ENCODE peak calls at places on chromosome 7, in four cellular contexts. Y is A549, T is spleen, S is right lobe of liver. D is an unnamed sample.

GRCh38 chr7:75905785-75906604 is 9.0 kb upstream of the POR start:
- DNase-seq in T (peak; percentile 81), Y (peak; percentile 87), S (peak; percentile 95), D (peak; percentile 81)

GRCh38 chr7:107948645-107949442 is 54.1 kb downstream of the LAMB1 start:
- DNase-seq in S (no peak), Y (peak; percentile 76), T (no peak), D (no peak)

GRCh38 chr7:91759205-91759863 is 121.2 kb downstream of the MTERF1 start:
- DNase-seq in S (no peak), Y (peak; percentile 65), T (no peak), D (no peak)

GRCh38 chr7:41339913-41340676 is 362.8 kb downstream of the INHBA start:
- DNase-seq in Y (no peak), S (peak; percentile 60), T (no peak), D (no peak)

GRCh38 chr7:128863433-128863989 is 855 bp downstream of the ATP6V1F start:
- DNase-seq in T (no peak), Y (peak; percentile 76), S (no peak), D (no peak)

GRCh38 chr7:135512135-135512887 is 2.4 kb upstream of the CNOT4 start:
- DNase-seq in T (no peak), Y (peak; percentile 90), S (no peak), D (no peak)

GRCh38 chr7:19707240-19707639 is 1.6 kb downstream of the POLR1F start:
- DNase-seq in S (no peak), T (no peak), Y (no peak), D (no peak)

GRCh38 chr7:125563964-125564529 is 634.4 kb upstream of the POT1 start:
- DNase-seq in Y (no peak), T (peak; percentile 41), S (no peak), D (no peak)

GRCh38 chr7:135853499-135853898 is 104.9 kb upstream of the FAM180A start:
- DNase-seq in Y (peak; percentile 37), T (no peak), S (no peak), D (no peak)

GRCh38 chr7:121099572-121099971 is 111.1 kb downstream of the CPED1 start:
- DNase-seq in Y (no peak), S (no peak), T (no peak), D (no peak)

GRCh38 chr7:95527033-95527775 is 41.5 kb downstream of the ASB4 start:
- DNase-seq in Y (peak; percentile 75), S (peak; percentile 65), T (peak; percentile 61), D (no peak)

GRCh38 chr7:144786079-144786478 is 49.8 kb downstream of the TPK1 start:
- DNase-seq in S (no peak), Y (no peak), T (no peak), D (no peak)

GRCh38 chr7:103011650-103012049 is 62.9 kb downstream of the FBXL13 start:
- DNase-seq in Y (no peak), T (no peak), S (no peak), D (no peak)

GRCh38 chr7:47482013-47482761 is 99.7 kb downstream of the TNS3 start:
- DNase-seq in Y (no peak), S (no peak), T (peak; percentile 37), D (no peak)

GRCh38 chr7:48173983-48174382 is 2.7 kb downstream of the ABCA13 start:
- DNase-seq in T (no peak), Y (no peak), S (no peak), D (no peak)

GRCh38 chr7:45575501-45576248 is 1.5 kb downstream of the ADCY1 start:
- DNase-seq in Y (no peak), T (peak; percentile 68), S (no peak), D (no peak)
- TF ChIP-seq POLR2A in Y (no peak), T (no peak), S (no peak), D (no peak)

DNA sequence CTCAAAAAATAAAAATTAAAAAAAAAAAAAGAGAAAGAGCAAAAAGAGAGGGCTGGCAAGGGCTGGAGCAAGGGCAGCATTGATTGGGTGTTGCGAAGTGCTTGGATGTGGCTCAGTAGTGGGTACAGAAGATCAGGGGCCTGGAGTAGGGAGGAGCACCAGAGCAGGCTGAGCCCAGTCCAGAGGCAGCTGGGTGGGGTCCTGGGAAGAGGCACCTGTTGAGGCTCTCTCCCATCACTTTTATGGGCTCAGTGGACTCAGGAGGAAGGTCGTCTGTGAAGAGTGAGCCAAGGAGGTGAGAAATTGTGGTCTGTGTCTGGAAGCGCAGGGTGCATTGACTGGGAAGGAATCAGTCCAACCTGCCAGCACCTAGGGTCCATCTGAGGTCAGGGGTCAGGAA is 11.8 kb upstream of the ZMIZ2 start:
- DNase-seq in S (no peak), T (peak; percentile 24), Y (no peak), D (no peak)
- H3K27ac ChIP-seq in S (no peak overlapping the region), T (no peak overlapping the region), Y (peak overlapping the region; percentile 85), D (no peak overlapping the region)

GRCh38 chr7:4744391-4745264 is 30.8 kb upstream of the AP5Z1 start:
- DNase-seq in T (peak; percentile 98), Y (peak; percentile 99), S (peak; percentile 99), D (peak; percentile 95)
- TF ChIP-seq POLR2A in T (peak; percentile 20), Y (no peak), S (peak; percentile 45), D (no peak)

GRCh38 chr7:55522268-55522902 is 49.9 kb downstream of the VOPP1 start:
- DNase-seq in Y (no peak), T (no peak), S (no peak), D (no peak)
- H3K27ac ChIP-seq in Y (no peak overlapping the region), T (peak overlapping the region; percentile 79), S (no peak overlapping the region), D (no peak overlapping the region)

GRCh38 chr7:26182283-26182682 is 18.3 kb downstream of the HNRNPA2B1 start:
- DNase-seq in T (no peak), Y (no peak), S (no peak), D (no peak)
- TF ChIP-seq POLR2A in T (no peak), Y (no peak), S (peak; percentile 15), D (no peak)

GRCh38 chr7:343227-343822 is 53.4 kb downstream of the FOXL3 start:
- DNase-seq in Y (no peak), T (no peak), S (no peak), D (no peak)

GRCh38 chr7:342681-343216 is 52.8 kb downstream of the FOXL3 start:
- DNase-seq in S (no peak), T (no peak), Y (no peak), D (no peak)

GRCh38 chr7:340200-340937 is 50.4 kb downstream of the FOXL3 start:
- DNase-seq in S (no peak), Y (no peak), T (no peak), D (no peak)

GRCh38 chr7:340979-341694 is 51.2 kb downstream of the FOXL3 start:
- DNase-seq in Y (no peak), T (no peak), S (no peak), D (no peak)

DNA sequence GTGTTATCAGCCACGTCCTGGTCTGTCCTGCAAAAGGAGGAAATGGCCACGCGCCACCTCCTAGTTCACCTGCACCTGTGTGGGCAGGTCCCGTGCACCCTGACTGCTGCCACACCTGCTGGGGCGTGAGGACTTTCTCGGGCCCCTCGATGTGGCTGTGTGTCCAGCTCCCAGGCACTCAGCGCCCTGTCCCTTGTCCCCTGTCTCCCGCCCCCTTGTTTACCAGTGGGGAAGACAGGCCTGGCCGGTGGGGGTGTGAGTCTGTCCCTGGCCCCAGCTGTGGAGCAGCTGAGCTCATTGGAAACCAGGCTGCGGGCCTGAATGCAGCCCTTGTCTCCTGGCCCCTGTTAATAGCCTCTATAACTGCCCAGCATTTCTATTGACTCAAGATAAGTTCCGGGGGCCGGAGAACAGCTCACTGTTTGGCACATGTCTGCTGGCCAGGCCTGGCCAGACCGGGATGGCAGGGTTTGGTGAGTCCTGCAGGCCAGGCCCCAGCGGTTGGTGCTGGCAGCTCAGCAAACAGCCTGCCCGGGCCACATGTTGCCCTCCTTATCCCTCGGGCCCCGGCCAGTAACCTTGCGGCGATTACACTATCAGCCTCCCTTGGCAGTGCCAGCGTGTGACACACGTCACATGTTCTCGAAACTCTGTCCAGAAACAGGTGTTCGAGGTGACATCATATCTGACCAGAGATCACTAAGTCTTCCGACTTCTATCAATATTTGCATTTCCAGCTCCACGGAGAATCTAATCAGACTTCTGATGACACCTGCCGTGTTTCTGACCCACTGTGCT is 52.1 kb downstream of the FOXL3 start:
- DNase-seq in Y (no peak), S (peak; percentile 93), T (no peak), D (no peak)
- H3K27ac ChIP-seq in Y (no peak overlapping the region), S (peak overlapping the region; percentile 83), T (no peak overlapping the region), D (no peak overlapping the region)

GRCh38 chr7:72313906-72314305 is 98.2 kb downstream of the CALN1 start:
- DNase-seq in T (no peak), Y (no peak), S (no peak), D (no peak)
- TF ChIP-seq POLR2A in T (no peak), Y (no peak), S (no peak), D (no peak)

GRCh38 chr7:137950967-137951366 is 50.9 kb downstream of the CREB3L2 start:
- DNase-seq in Y (no peak), S (no peak), T (no peak), D (no peak)

GRCh38 chr7:137953043-137953691 is 48.7 kb downstream of the CREB3L2 start:
- DNase-seq in Y (no peak), S (no peak), T (no peak), D (no peak)

GRCh38 chr7:137951700-137952099 is 50.2 kb downstream of the CREB3L2 start:
- DNase-seq in Y (no peak), S (no peak), T (no peak), D (no peak)

GRCh38 chr7:137953692-137954470 is 48.0 kb downstream of the CREB3L2 start:
- DNase-seq in Y (peak; percentile 90), S (no peak), T (no peak), D (no peak)

DNA sequence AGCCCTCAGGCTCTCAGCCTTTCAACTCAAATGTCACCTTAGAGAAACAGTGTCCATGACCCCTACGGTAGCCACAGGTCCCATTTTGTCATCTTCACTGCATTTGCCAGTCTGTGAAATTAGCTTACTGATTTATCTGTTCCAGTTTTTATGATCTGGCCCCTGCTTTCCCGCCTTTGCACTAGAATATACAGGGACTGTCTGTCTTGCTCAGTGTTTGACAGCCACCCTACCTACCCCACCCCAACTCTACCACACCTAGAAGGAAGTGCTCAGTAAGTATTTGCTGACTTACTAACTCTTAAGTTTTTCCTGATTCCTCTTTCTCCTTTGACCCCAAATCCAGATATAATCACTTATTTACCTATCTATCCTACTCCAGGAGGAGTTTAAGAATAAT is 49.5 kb downstream of the CREB3L2 start:
- DNase-seq in Y (peak; percentile 23), S (no peak), T (no peak), D (no peak)
- H3K27ac ChIP-seq in Y (peak overlapping the region; percentile 82), S (no peak overlapping the region), T (no peak overlapping the region), D (no peak overlapping the region)

GRCh38 chr7:101244385-101245146 is at the start of gene FIS1:
- DNase-seq in Y (peak; percentile 93), S (peak; percentile 95), T (peak; percentile 99), D (peak; percentile 93)

GRCh38 chr7:101248276-101248675 is 3.4 kb upstream of the FIS1 start:
- DNase-seq in T (no peak), S (no peak), Y (peak; percentile 25), D (no peak)

GRCh38 chr7:101241015-101241363 is 3.4 kb upstream of the CLDN15 start:
- DNase-seq in S (no peak), Y (no peak), T (no peak), D (no peak)

GRCh38 chr7:101243786-101244384 is 996 bp downstream of the FIS1 start:
- DNase-seq in S (no peak), Y (no peak), T (no peak), D (no peak)

DNA sequence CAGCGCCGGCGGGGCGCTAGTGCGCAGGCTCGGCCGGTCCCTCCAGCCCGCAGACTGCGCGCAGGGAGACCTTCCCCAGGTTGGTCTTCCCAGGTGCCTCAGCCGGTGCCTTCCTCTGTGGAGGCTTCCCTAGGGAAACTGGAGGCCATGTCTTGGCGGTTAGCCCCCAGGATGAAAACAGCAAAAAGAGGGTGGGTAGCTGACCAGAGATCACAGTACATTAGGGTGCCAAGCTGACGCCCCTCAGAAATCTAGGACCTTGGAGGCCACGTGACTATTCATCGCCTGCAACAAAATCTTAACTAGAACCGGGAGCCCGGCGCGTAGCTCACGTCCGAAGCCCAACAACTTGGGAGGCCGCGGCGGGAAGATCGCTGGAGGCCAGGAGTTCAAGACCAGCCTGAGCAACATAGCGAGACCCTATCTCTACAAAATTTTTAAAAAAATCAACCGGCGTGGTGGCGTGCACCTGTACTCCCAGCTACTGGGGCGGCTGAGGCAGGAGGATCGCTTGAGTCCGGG is 327 bp upstream of the FIS1 start:
- DNase-seq in T (peak; percentile 87), Y (no peak), S (no peak), D (peak; percentile 55)
- TF ChIP-seq POLR2A in T (no peak), Y (peak; percentile 79), S (no peak), D (no peak)

D was measured in ovary.